ENCODE peak calls at places on chromosomes 1 and 21, in ten cellular contexts. F is LoVo; J is NCI-H510A; P is AG20443; M is GM13976; W is left cardiac atrium; D is cardiac fibroblast; X is GDM1; Y is NCI-H2227 treated with DMSO at 0.1 percent for 48 hours; L is NK-92 treated with Interleukin-12 subunit alpha and Interleukin-12 subunit beta, amount 100 ng/mL, for 24 hours. V is an unnamed sample.

GRCh38 chr21:26421724-26422123 is 151.4 kb downstream of the CYYR1 start:
- DNase-seq in F (no peak), J (no peak), P (no peak), M (no peak), W (no peak), D (no peak), X (no peak), Y (no peak), L (no peak), V (no peak)

GRCh38 chr1:213905315-213905714 is 82.5 kb upstream of the PROX1 start:
- DNase-seq in F (no peak), J (no peak), P (no peak), M (no peak), W (peak), D (no peak), X (no peak), Y (no peak), L (no peak), V (no peak)

GRCh38 chr1:212977781-212978645 is 27.7 kb downstream of the VASH2 start:
- DNase-seq in F (no peak), J (no peak), P (peak), M (peak), W (no peak), D (no peak), X (no peak), Y (no peak), L (no peak), V (no peak)

GRCh38 chr1:7721940-7722669 is 49.0 kb upstream of the VAMP3 start:
- DNase-seq in F (no peak), J (no peak), P (no peak), M (no peak), W (no peak), D (no peak), X (no peak), Y (no peak), L (no peak), V (no peak)

GRCh38 chr1:56414728-56415224 is 164.6 kb downstream of the PLPP3 start:
- DNase-seq in F (peak), J (peak), P (no peak), M (no peak), W (no peak), D (no peak), X (no peak), Y (no peak), L (no peak), V (no peak)

GRCh38 chr1:57637155-57637554 is 213.3 kb upstream of the DAB1 start:
- DNase-seq in F (no peak), J (no peak), P (peak), M (no peak), W (no peak), D (peak), X (no peak), Y (no peak), L (no peak), V (no peak)

GRCh38 chr1:234533034-234533571 is 54.1 kb upstream of the TARBP1 start:
- DNase-seq in F (no peak), J (no peak), P (peak), M (no peak), W (peak), D (peak), X (no peak), Y (no peak), L (no peak), V (peak)

GRCh38 chr1:244338996-244339692 is 112.6 kb downstream of the ADSS2 start:
- DNase-seq in F (no peak), J (no peak), P (no peak), M (no peak), W (no peak), D (no peak), X (no peak), Y (no peak), L (no peak), V (no peak)

GRCh38 chr1:62884156-62884740 is 100.3 kb downstream of the ATG4C start:
- DNase-seq in F (no peak), J (no peak), P (no peak), M (no peak), W (no peak), D (no peak), X (no peak), Y (no peak), L (no peak), V (no peak)

GRCh38 chr1:53516181-53516580 is 57.0 kb downstream of the DMRTB1 start:
- DNase-seq in F (no peak), J (no peak), P (no peak), M (no peak), W (no peak), D (no peak), X (no peak), Y (no peak), L (no peak), V (no peak)

GRCh38 chr1:202752799-202753198 is 42.5 kb upstream of the SYT2 start:
- DNase-seq in F (no peak), J (no peak), P (no peak), M (no peak), W (no peak), D (no peak), X (no peak), Y (no peak), L (no peak), V (no peak)

GRCh38 chr1:66217021-66217420 is 316.9 kb upstream of the SGIP1 start:
- DNase-seq in F (no peak), J (peak), P (peak), M (no peak), W (no peak), D (no peak), X (peak), Y (peak), L (no peak), V (no peak)

GRCh38 chr1:9080704-9081291 is 11.4 kb upstream of the SLC2A5 start:
- DNase-seq in F (peak), J (no peak), P (no peak), M (no peak), W (no peak), D (no peak), X (no peak), Y (no peak), L (no peak), V (no peak)

V was measured in HFF-Myc.